ENCODE peak calls at places on chromosome 13, in seven cellular contexts. U, C, J, G, E, N and K are unnamed samples.
A peak's percentile ranks its signal among the peaks of the same experiment; 100 is the strongest.

GRCh38 chr13:51717786-51718398 is 86.1 kb downstream of the DHRS12 start:
- DNase-seq in U (no peak), C (no peak), J (peak; percentile 22), G (no peak), E (peak; percentile 12), N (peak; percentile 75), K (no peak)

GRCh38 chr13:29849071-29849541 is 1.3 kb downstream of the UBL3 start:
- DNase-seq in U (peak; percentile 62), C (no peak), J (peak; percentile 22), G (no peak), E (peak; percentile 46), N (peak; percentile 55), K (no peak)

GRCh38 chr13:78609464-78610205 is 6.3 kb upstream of the POU4F1 start:
- DNase-seq in U (no peak), C (no peak), J (no peak), G (peak; percentile 48), E (peak; percentile 65), N (no peak), K (peak; percentile 72)

GRCh38 chr13:91889641-91890040 is 491.2 kb downstream of the GPC5 start:
- DNase-seq in U (peak; percentile 8), C (no peak), J (no peak), G (no peak), E (no peak), N (no peak), K (no peak)

GRCh38 chr13:49220035-49220855 is at the start of gene MLNR:
- DNase-seq in U (peak; percentile 29), C (no peak), J (no peak), G (peak; percentile 35), E (peak; percentile 72), N (peak; percentile 37), K (peak; percentile 76)

GRCh38 chr13:57553932-57554331 is 77.6 kb upstream of the PCDH17 start:
- DNase-seq in U (no peak), C (no peak), J (no peak), G (no peak), E (no peak), N (no peak), K (no peak)

GRCh38 chr13:55229906-55230569 is 1910.7 kb upstream of the PRR20A start:
- DNase-seq in U (no peak), C (no peak), J (no peak), G (no peak), E (no peak), N (no peak), K (no peak)

GRCh38 chr13:111213964-111214726 is 99.0 kb downstream of the ARHGEF7 start:
- DNase-seq in U (no peak), C (no peak), J (no peak), G (no peak), E (no peak), N (peak; percentile 71), K (no peak)

GRCh38 chr13:22487932-22488331 is 692.8 kb upstream of the SGCG start:
- DNase-seq in U (no peak), C (no peak), J (no peak), G (no peak), E (no peak), N (peak; percentile 59), K (no peak)

GRCh38 chr13:21001471-21001870 is 59.9 kb downstream of the LATS2 start:
- DNase-seq in U (no peak), C (no peak), J (no peak), G (no peak), E (no peak), N (no peak), K (no peak)

GRCh38 chr13:68190826-68191225 is 960.7 kb upstream of the PCDH9 start:
- DNase-seq in U (peak; percentile 26), C (no peak), J (no peak), G (no peak), E (peak; percentile 71), N (peak; percentile 43), K (no peak)

GRCh38 chr13:50208826-50209335 is 193.6 kb downstream of the KCNRG start:
- DNase-seq in U (peak; percentile 91), C (peak; percentile 9), J (peak; percentile 76), G (no peak), E (peak; percentile 92), N (no peak), K (peak; percentile 66)

GRCh38 chr13:51221674-51222509 is at the start of gene FAM124A:
- DNase-seq in U (peak; percentile 32), C (no peak), J (peak; percentile 4), G (peak; percentile 70), E (peak; percentile 61), N (peak; percentile 37), K (no peak)

GRCh38 chr13:74087304-74087703 is 46.9 kb downstream of the KLF12 start:
- DNase-seq in U (no peak), C (no peak), J (no peak), G (no peak), E (no peak), N (no peak), K (no peak)

GRCh38 chr13:64793592-64793991 is 2436.5 kb downstream of the PCDH9 start:
- DNase-seq in U (no peak), C (no peak), J (no peak), G (no peak), E (no peak), N (no peak), K (no peak)

GRCh38 chr13:40345654-40346372 is 320.6 kb downstream of the FOXO1 start:
- DNase-seq in U (no peak), C (no peak), J (no peak), G (no peak), E (peak; percentile 20), N (no peak), K (peak; percentile 46)

GRCh38 chr13:67619346-67619745 is 389.2 kb upstream of the PCDH9 start:
- DNase-seq in U (peak; percentile 38), C (no peak), J (peak; percentile 59), G (no peak), E (no peak), N (no peak), K (no peak)

GRCh38 chr13:47478985-47479384 is 522.1 kb downstream of the SUCLA2 start:
- DNase-seq in U (no peak), C (no peak), J (no peak), G (no peak), E (no peak), N (no peak), K (no peak)

GRCh38 chr13:32746474-32746873 is 160.2 kb downstream of the PDS5B start:
- DNase-seq in U (peak; percentile 71), C (no peak), J (no peak), G (no peak), E (no peak), N (peak; percentile 79), K (no peak)

GRCh38 chr13:80553041-80553440 is 212.1 kb upstream of the SPRY2 start:
- DNase-seq in U (no peak), C (no peak), J (no peak), G (no peak), E (no peak), N (no peak), K (no peak)
- H3K9ac ChIP-seq in U (no peak overlapping the region), C (no peak overlapping the region), J (no peak overlapping the region), G (no peak overlapping the region), E (no peak overlapping the region), N (no peak overlapping the region), K (no peak overlapping the region)

GRCh38 chr13:109764045-109764444 is 22.3 kb downstream of the IRS2 start:
- DNase-seq in U (no peak), C (no peak), J (no peak), G (no peak), E (peak; percentile 64), N (peak; percentile 53), K (no peak)

GRCh38 chr13:109760951-109761350 is 25.4 kb downstream of the IRS2 start:
- DNase-seq in U (no peak), C (no peak), J (no peak), G (no peak), E (no peak), N (no peak), K (no peak)

GRCh38 chr13:109764474-109765292 is 21.7 kb downstream of the IRS2 start:
- DNase-seq in U (peak; percentile 47), C (no peak), J (peak; percentile 21), G (no peak), E (peak; percentile 25), N (no peak), K (no peak)

GRCh38 chr13:109761695-109762094 is 24.7 kb downstream of the IRS2 start:
- DNase-seq in U (no peak), C (no peak), J (no peak), G (no peak), E (no peak), N (no peak), K (no peak)

DNA sequence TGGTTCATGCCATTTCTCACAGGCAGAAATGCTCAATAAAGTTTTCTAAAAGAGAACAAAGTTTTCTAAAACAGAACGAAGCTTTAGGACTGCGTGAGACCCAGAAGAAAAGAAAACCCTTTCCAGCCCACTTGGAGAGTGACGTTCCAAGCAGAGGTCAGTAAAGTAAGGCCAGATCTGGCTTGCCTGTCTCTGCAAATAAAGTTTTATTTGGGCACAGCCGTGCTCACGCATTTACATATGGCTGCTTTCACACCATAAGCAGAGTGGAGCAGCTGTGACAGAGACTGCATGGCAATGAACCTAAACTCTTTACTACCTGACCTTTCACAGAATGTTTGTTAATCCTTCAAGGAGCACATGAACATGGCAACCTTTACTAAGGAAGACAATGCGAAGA is 23.6 kb downstream of the IRS2 start:
- DNase-seq in U (no peak), C (no peak), J (no peak), G (no peak), E (no peak), N (no peak), K (no peak)
- H2BK120ac ChIP-seq in U (no peak overlapping the region), C (no peak overlapping the region), J (no peak overlapping the region), G (no peak overlapping the region), E (no peak overlapping the region), N (no peak overlapping the region), K (no peak overlapping the region)

DNA sequence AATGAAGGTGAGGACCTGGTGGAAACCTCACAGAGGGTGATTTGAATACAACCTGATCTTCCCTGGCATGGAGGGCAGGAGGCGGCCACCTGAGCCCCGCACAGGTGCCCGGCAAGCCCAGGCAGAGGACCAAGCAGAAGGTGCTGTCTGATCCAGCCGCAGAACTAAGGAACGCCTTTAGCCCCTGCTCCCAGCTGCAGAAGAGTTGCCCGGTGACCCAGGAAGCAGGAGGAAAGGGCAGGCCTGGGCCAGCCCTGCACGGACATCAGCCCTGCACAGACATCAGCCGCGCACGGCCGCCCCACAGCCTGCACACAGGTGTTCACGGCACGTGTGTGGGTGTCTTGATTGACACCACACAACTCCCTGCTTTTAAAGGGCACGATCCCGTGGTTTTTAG is 43.1 kb downstream of the RASA3 start:
- DNase-seq in U (no peak), C (no peak), J (no peak), G (no peak), E (no peak), N (no peak), K (no peak)
- H2BK5ac ChIP-seq in U (no peak overlapping the region), C (no peak overlapping the region), J (no peak overlapping the region), G (no peak overlapping the region), E (no peak overlapping the region), N (no peak overlapping the region), K (no peak overlapping the region)

GRCh38 chr13:104024416-104025170 is 958.4 kb upstream of the SLC10A2 start:
- DNase-seq in U (peak; percentile 87), C (no peak), J (peak; percentile 40), G (no peak), E (no peak), N (no peak), K (no peak)

GRCh38 chr13:104021806-104022397 is 955.7 kb upstream of the SLC10A2 start:
- DNase-seq in U (no peak), C (no peak), J (no peak), G (no peak), E (no peak), N (no peak), K (no peak)

DNA sequence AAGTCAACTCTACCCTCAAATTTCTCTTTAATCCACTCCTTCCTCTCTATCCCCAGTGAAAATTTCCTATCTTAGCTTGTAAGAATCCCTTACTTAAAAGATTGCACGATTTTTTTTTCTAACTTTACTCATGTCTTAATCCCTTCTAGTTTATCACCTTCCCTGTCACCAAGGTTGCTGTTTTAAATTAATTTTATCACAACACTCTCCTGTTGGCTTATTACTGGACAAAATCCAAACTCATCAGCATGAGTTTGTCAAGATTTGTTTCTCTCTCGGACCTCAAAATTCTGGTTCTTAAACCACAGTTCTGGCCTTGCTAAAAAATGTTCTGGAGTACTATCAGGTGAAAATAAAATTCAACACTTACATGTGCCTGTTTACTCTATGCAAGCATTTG is 959.1 kb upstream of the SLC10A2 start:
- DNase-seq in U (no peak), C (no peak), J (no peak), G (no peak), E (no peak), N (no peak), K (no peak)
- H3K9ac ChIP-seq in U (peak overlapping the region; percentile 55), C (no peak overlapping the region), J (no peak overlapping the region), G (no peak overlapping the region), E (no peak overlapping the region), N (no peak overlapping the region), K (no peak overlapping the region)